ENCODE peak calls at places on chromosomes 16 and 17, in ten cellular contexts. One of them, this sample, is unnamed. For H3K4me1 and H3K27me3, the result is how much of the 10 kb centered on the place peaks cover.

GRCh38 chr16:21302898-21303528 is 24.9 kb upstream of the CRYM start:
- DNase-seq in psoas muscle: no peak
- DNase-seq in uterus: no peak
- DNase-seq in effector memory CD4-positive, alpha-beta T cell: no peak
- DNase-seq in GM23338: no peak
- DNase-seq in adrenal gland: no peak
- DNase-seq in naive thymus-derived CD4-positive, alpha-beta T cell: no peak
- DNase-seq in hepatocyte: peak
- DNase-seq in right atrium auricular region: no peak
- DNase-seq in GM12878: peak
- DNase-seq in this sample: no peak

GRCh38 chr16:23158114-23158513 is 8.9 kb upstream of the USP31 start:
- DNase-seq in psoas muscle: no peak
- DNase-seq in uterus: no peak
- DNase-seq in effector memory CD4-positive, alpha-beta T cell: no peak
- DNase-seq in GM23338: no peak
- DNase-seq in adrenal gland: no peak
- DNase-seq in naive thymus-derived CD4-positive, alpha-beta T cell: no peak
- DNase-seq in hepatocyte: no peak
- DNase-seq in right atrium auricular region: no peak
- DNase-seq in GM12878: no peak
- DNase-seq in this sample: no peak

GRCh38 chr17:50495918-50496317 is 12.3 kb upstream of the MYCBPAP start:
- DNase-seq in psoas muscle: no peak
- DNase-seq in uterus: no peak
- DNase-seq in effector memory CD4-positive, alpha-beta T cell: no peak
- DNase-seq in GM23338: no peak
- DNase-seq in adrenal gland: no peak
- DNase-seq in naive thymus-derived CD4-positive, alpha-beta T cell: no peak
- DNase-seq in hepatocyte: no peak
- DNase-seq in right atrium auricular region: no peak
- DNase-seq in GM12878: no peak
- DNase-seq in this sample: no peak

GRCh38 chr17:45311762-45312476 is 4.9 kb downstream of the MAP3K14 start:
- DNase-seq in psoas muscle: peak
- DNase-seq in uterus: no peak
- DNase-seq in effector memory CD4-positive, alpha-beta T cell: peak
- DNase-seq in GM23338: no peak
- DNase-seq in adrenal gland: peak
- DNase-seq in naive thymus-derived CD4-positive, alpha-beta T cell: peak
- DNase-seq in hepatocyte: peak
- DNase-seq in right atrium auricular region: no peak
- DNase-seq in GM12878: no peak
- DNase-seq in this sample: peak

GRCh38 chr17:71068351-71068750 is 899.0 kb downstream of the KCNJ2 start:
- DNase-seq in psoas muscle: no peak
- DNase-seq in uterus: no peak
- DNase-seq in effector memory CD4-positive, alpha-beta T cell: no peak
- DNase-seq in GM23338: no peak
- DNase-seq in adrenal gland: no peak
- DNase-seq in naive thymus-derived CD4-positive, alpha-beta T cell: no peak
- DNase-seq in hepatocyte: no peak
- DNase-seq in right atrium auricular region: no peak
- DNase-seq in GM12878: no peak
- DNase-seq in this sample: no peak

GRCh38 chr17:80646328-80646727 is 101.7 kb downstream of the RPTOR start:
- DNase-seq in psoas muscle: no peak
- DNase-seq in uterus: no peak
- DNase-seq in effector memory CD4-positive, alpha-beta T cell: no peak
- DNase-seq in GM23338: no peak
- DNase-seq in adrenal gland: no peak
- DNase-seq in naive thymus-derived CD4-positive, alpha-beta T cell: no peak
- DNase-seq in hepatocyte: no peak
- DNase-seq in right atrium auricular region: no peak
- DNase-seq in GM12878: no peak
- DNase-seq in this sample: no peak

GRCh38 chr17:82098939-82099765 is 1.1 kb upstream of the FASN start:
- DNase-seq in psoas muscle: no peak
- DNase-seq in uterus: no peak
- DNase-seq in effector memory CD4-positive, alpha-beta T cell: no peak
- DNase-seq in GM23338: peak
- DNase-seq in adrenal gland: no peak
- DNase-seq in naive thymus-derived CD4-positive, alpha-beta T cell: no peak
- DNase-seq in hepatocyte: no peak
- DNase-seq in right atrium auricular region: no peak
- DNase-seq in GM12878: no peak
- DNase-seq in this sample: no peak

GRCh38 chr17:36602030-36602737 is 801 bp downstream of the MRM1 start:
- DNase-seq in psoas muscle: peak
- DNase-seq in uterus: peak
- DNase-seq in effector memory CD4-positive, alpha-beta T cell: no peak
- DNase-seq in GM23338: peak
- DNase-seq in adrenal gland: no peak
- DNase-seq in naive thymus-derived CD4-positive, alpha-beta T cell: no peak
- DNase-seq in hepatocyte: peak
- DNase-seq in right atrium auricular region: no peak
- DNase-seq in GM12878: no peak
- DNase-seq in this sample: no peak

GRCh38 chr17:37190493-37190892 is 185.3 kb upstream of the C17orf78 start:
- DNase-seq in psoas muscle: no peak
- DNase-seq in uterus: no peak
- DNase-seq in effector memory CD4-positive, alpha-beta T cell: no peak
- DNase-seq in GM23338: no peak
- DNase-seq in adrenal gland: no peak
- DNase-seq in naive thymus-derived CD4-positive, alpha-beta T cell: no peak
- DNase-seq in hepatocyte: no peak
- DNase-seq in right atrium auricular region: no peak
- DNase-seq in GM12878: no peak
- DNase-seq in this sample: no peak

GRCh38 chr17:6636105-6636504 is 4.4 kb downstream of the KIAA0753 start:
- DNase-seq in psoas muscle: no peak
- DNase-seq in uterus: no peak
- DNase-seq in effector memory CD4-positive, alpha-beta T cell: no peak
- DNase-seq in GM23338: no peak
- DNase-seq in adrenal gland: no peak
- DNase-seq in naive thymus-derived CD4-positive, alpha-beta T cell: no peak
- DNase-seq in hepatocyte: no peak
- DNase-seq in right atrium auricular region: no peak
- DNase-seq in GM12878: no peak
- DNase-seq in this sample: no peak

GRCh38 chr17:15969463-15969862 is 24.5 kb downstream of the ADORA2B start:
- DNase-seq in psoas muscle: no peak
- DNase-seq in uterus: no peak
- DNase-seq in effector memory CD4-positive, alpha-beta T cell: no peak
- DNase-seq in GM23338: no peak
- DNase-seq in adrenal gland: no peak
- DNase-seq in naive thymus-derived CD4-positive, alpha-beta T cell: no peak
- DNase-seq in hepatocyte: no peak
- DNase-seq in right atrium auricular region: no peak
- DNase-seq in GM12878: no peak
- DNase-seq in this sample: no peak

GRCh38 chr16:3643095-3643730 is 11.3 kb upstream of the DNASE1 start:
- DNase-seq in psoas muscle: no peak
- DNase-seq in uterus: no peak
- DNase-seq in effector memory CD4-positive, alpha-beta T cell: no peak
- DNase-seq in GM23338: no peak
- DNase-seq in adrenal gland: peak
- DNase-seq in naive thymus-derived CD4-positive, alpha-beta T cell: no peak
- DNase-seq in hepatocyte: peak
- DNase-seq in right atrium auricular region: no peak
- DNase-seq in GM12878: no peak
- DNase-seq in this sample: no peak

GRCh38 chr17:82859431-82860403 is 19.9 kb upstream of the ZNF750 start:
- DNase-seq in psoas muscle: peak
- DNase-seq in uterus: no peak
- DNase-seq in effector memory CD4-positive, alpha-beta T cell: peak
- DNase-seq in GM23338: no peak
- DNase-seq in adrenal gland: peak
- DNase-seq in naive thymus-derived CD4-positive, alpha-beta T cell: peak
- DNase-seq in hepatocyte: peak
- DNase-seq in right atrium auricular region: no peak
- DNase-seq in GM12878: peak
- DNase-seq in this sample: no peak

GRCh38 chr16:55655709-55656694 is at the start of gene SLC6A2:
- DNase-seq in psoas muscle: peak
- DNase-seq in uterus: no peak
- DNase-seq in effector memory CD4-positive, alpha-beta T cell: no peak
- DNase-seq in GM23338: peak
- DNase-seq in adrenal gland: peak
- DNase-seq in naive thymus-derived CD4-positive, alpha-beta T cell: no peak
- DNase-seq in hepatocyte: peak
- DNase-seq in right atrium auricular region: no peak
- DNase-seq in GM12878: no peak
- DNase-seq in this sample: no peak

GRCh38 chr16:80973991-80974390 is 32.7 kb downstream of the CMC2 start:
- DNase-seq in psoas muscle: no peak
- DNase-seq in uterus: no peak
- DNase-seq in effector memory CD4-positive, alpha-beta T cell: no peak
- DNase-seq in GM23338: no peak
- DNase-seq in adrenal gland: no peak
- DNase-seq in naive thymus-derived CD4-positive, alpha-beta T cell: no peak
- DNase-seq in hepatocyte: no peak
- DNase-seq in right atrium auricular region: no peak
- DNase-seq in GM12878: no peak
- DNase-seq in this sample: no peak

GRCh38 chr16:66578596-66579531 is at the start of gene CMTM2:
- DNase-seq in psoas muscle: no peak
- DNase-seq in uterus: no peak
- DNase-seq in effector memory CD4-positive, alpha-beta T cell: no peak
- DNase-seq in GM23338: peak
- DNase-seq in adrenal gland: no peak
- DNase-seq in naive thymus-derived CD4-positive, alpha-beta T cell: peak
- DNase-seq in hepatocyte: no peak
- DNase-seq in right atrium auricular region: no peak
- DNase-seq in GM12878: no peak
- DNase-seq in this sample: no peak

GRCh38 chr16:17440131-17440530 is 30.6 kb downstream of the XYLT1 start:
- DNase-seq in psoas muscle: no peak
- DNase-seq in uterus: no peak
- DNase-seq in effector memory CD4-positive, alpha-beta T cell: no peak
- DNase-seq in GM23338: no peak
- DNase-seq in adrenal gland: no peak
- DNase-seq in naive thymus-derived CD4-positive, alpha-beta T cell: no peak
- DNase-seq in hepatocyte: no peak
- DNase-seq in right atrium auricular region: no peak
- DNase-seq in GM12878: no peak
- DNase-seq in this sample: no peak

DNA sequence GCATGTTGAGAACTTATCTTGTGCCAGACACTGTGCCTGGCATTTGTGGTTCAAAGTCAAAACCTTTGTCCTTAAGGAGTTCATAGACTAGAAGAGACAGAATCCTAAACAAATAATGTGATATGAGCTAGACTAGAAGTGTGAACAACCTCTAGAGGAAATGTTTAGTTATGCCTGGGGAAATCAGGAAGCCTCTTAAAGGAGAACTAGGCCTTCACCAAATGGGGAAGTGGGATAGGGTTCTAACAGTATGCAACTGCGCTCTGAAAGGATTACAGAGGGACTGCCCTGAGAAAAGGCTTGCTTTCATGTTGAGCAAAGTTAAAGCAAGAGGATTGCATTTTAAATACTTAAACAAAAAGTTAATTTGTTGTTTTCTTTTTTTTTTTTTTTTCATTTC is 4.9 kb downstream of the RUNDC1 start:
- DNase-seq in psoas muscle: no peak
- DNase-seq in uterus: no peak
- DNase-seq in effector memory CD4-positive, alpha-beta T cell: no peak
- DNase-seq in GM23338: no peak
- DNase-seq in adrenal gland: no peak
- DNase-seq in naive thymus-derived CD4-positive, alpha-beta T cell: no peak
- DNase-seq in hepatocyte: no peak
- DNase-seq in right atrium auricular region: no peak
- DNase-seq in GM12878: peak
- DNase-seq in this sample: no peak
- H3K4me1 ChIP-seq in psoas muscle: under half
- H3K4me1 ChIP-seq in uterus: under half
- H3K4me1 ChIP-seq in effector memory CD4-positive, alpha-beta T cell: under half
- H3K4me1 ChIP-seq in GM23338: under half
- H3K4me1 ChIP-seq in adrenal gland: under half
- H3K4me1 ChIP-seq in naive thymus-derived CD4-positive, alpha-beta T cell: under half
- H3K4me1 ChIP-seq in hepatocyte: under half
- H3K4me1 ChIP-seq in right atrium auricular region: under half
- H3K4me1 ChIP-seq in GM12878: under half
- H3K4me1 ChIP-seq in this sample: under half

DNA sequence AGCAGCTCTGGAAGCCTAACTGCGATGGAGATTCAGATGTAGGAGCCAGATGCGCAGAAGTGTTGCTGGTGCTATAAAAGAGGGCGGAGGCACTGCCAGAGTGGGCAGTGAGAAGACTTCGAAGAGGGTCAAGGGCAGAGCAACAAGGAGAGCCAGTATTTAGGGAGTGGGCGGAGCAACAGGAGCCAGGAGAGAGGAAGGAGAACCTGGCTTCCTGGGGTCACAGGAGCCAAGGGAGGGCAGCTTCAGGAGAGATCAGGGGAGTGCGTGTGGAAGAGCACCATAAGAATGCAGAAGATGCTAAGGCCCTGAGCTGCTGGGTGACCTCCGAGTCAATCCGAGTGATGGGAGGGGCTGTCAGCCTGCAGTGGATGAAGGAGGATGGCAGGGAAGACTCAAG is 14.4 kb upstream of the MRPS23 start:
- DNase-seq in psoas muscle: no peak
- DNase-seq in uterus: no peak
- DNase-seq in effector memory CD4-positive, alpha-beta T cell: no peak
- DNase-seq in GM23338: no peak
- DNase-seq in adrenal gland: no peak
- DNase-seq in naive thymus-derived CD4-positive, alpha-beta T cell: no peak
- DNase-seq in hepatocyte: no peak
- DNase-seq in right atrium auricular region: no peak
- DNase-seq in GM12878: no peak
- DNase-seq in this sample: no peak
- H3K27me3 ChIP-seq in psoas muscle: under half
- H3K27me3 ChIP-seq in uterus: under half
- H3K27me3 ChIP-seq in effector memory CD4-positive, alpha-beta T cell: under half
- H3K27me3 ChIP-seq in GM23338: under half
- H3K27me3 ChIP-seq in adrenal gland: under half
- H3K27me3 ChIP-seq in naive thymus-derived CD4-positive, alpha-beta T cell: under half
- H3K27me3 ChIP-seq in hepatocyte: under half
- H3K27me3 ChIP-seq in right atrium auricular region: under half
- H3K27me3 ChIP-seq in GM12878: under half
- H3K27me3 ChIP-seq in this sample: under half

GRCh38 chr16:610513-611381 is 20.0 kb upstream of the WFIKKN1 start:
- DNase-seq in psoas muscle: peak
- DNase-seq in uterus: no peak
- DNase-seq in effector memory CD4-positive, alpha-beta T cell: peak
- DNase-seq in GM23338: peak
- DNase-seq in adrenal gland: peak
- DNase-seq in naive thymus-derived CD4-positive, alpha-beta T cell: peak
- DNase-seq in hepatocyte: peak
- DNase-seq in right atrium auricular region: no peak
- DNase-seq in GM12878: no peak
- DNase-seq in this sample: peak
- H3K27ac ChIP-seq in psoas muscle: peak
- H3K27ac ChIP-seq in uterus: no peak
- H3K27ac ChIP-seq in effector memory CD4-positive, alpha-beta T cell: no peak
- H3K27ac ChIP-seq in GM23338: peak
- H3K27ac ChIP-seq in adrenal gland: no peak
- H3K27ac ChIP-seq in naive thymus-derived CD4-positive, alpha-beta T cell: no peak
- H3K27ac ChIP-seq in hepatocyte: no peak
- H3K27ac ChIP-seq in right atrium auricular region: no peak
- H3K27ac ChIP-seq in GM12878: no peak
- H3K27ac ChIP-seq in this sample: no peak

GRCh38 chr17:1107777-1108559 is 71.8 kb downstream of the ABR start:
- DNase-seq in psoas muscle: no peak
- DNase-seq in uterus: no peak
- DNase-seq in effector memory CD4-positive, alpha-beta T cell: no peak
- DNase-seq in GM23338: no peak
- DNase-seq in adrenal gland: no peak
- DNase-seq in naive thymus-derived CD4-positive, alpha-beta T cell: peak
- DNase-seq in hepatocyte: no peak
- DNase-seq in right atrium auricular region: no peak
- DNase-seq in GM12878: no peak
- DNase-seq in this sample: no peak
- H3K4me1 ChIP-seq in psoas muscle: half or more
- H3K4me1 ChIP-seq in uterus: under half
- H3K4me1 ChIP-seq in effector memory CD4-positive, alpha-beta T cell: under half
- H3K4me1 ChIP-seq in GM23338: under half
- H3K4me1 ChIP-seq in adrenal gland: under half
- H3K4me1 ChIP-seq in naive thymus-derived CD4-positive, alpha-beta T cell: under half
- H3K4me1 ChIP-seq in hepatocyte: under half
- H3K4me1 ChIP-seq in right atrium auricular region: half or more
- H3K4me1 ChIP-seq in GM12878: under half
- H3K4me1 ChIP-seq in this sample: under half